ENCODE peak calls at places on chromosomes 11 and 22, in six cellular contexts. K is fibroblast of lung, G is lower lobe of right lung, R is fibroblast of mammary gland, U is upper lobe of right lung, J is AG04450. V is an unnamed sample.

GRCh38 chr11:115613986-115614625 is 109.9 kb upstream of the CADM1 start:
- DNase-seq in J (peak; percentile 59), R (peak; percentile 6), U (no peak), K (peak; percentile 87), G (no peak), V (no peak)

GRCh38 chr11:125921042-125921441 is 16.7 kb downstream of the DDX25 start:
- DNase-seq in J (no peak), R (no peak), U (peak; percentile 13), G (no peak), K (no peak), V (no peak)

GRCh38 chr11:104151404-104152204 is 12.3 kb downstream of the PDGFD start:
- DNase-seq in K (peak; percentile 9), G (no peak), J (no peak), R (peak; percentile 39), U (no peak), V (no peak)

GRCh38 chr22:37353839-37354238 is 71.5 kb downstream of the CYTH4 start:
- DNase-seq in K (peak; percentile 94), R (no peak), U (no peak), J (no peak), G (no peak), V (no peak)

GRCh38 chr11:102780491-102780918 is at the start of gene MMP10:
- DNase-seq in J (peak; percentile 23), K (peak; percentile 74), R (peak; percentile 74), U (no peak), G (no peak), V (no peak)

GRCh38 chr11:118128310-118128709 is 24.3 kb downstream of the SCN4B start:
- DNase-seq in J (no peak), U (no peak), R (no peak), K (no peak), G (no peak), V (no peak)

GRCh38 chr11:132496341-132496740 is 1036.0 kb downstream of the OPCML start:
- DNase-seq in J (no peak), G (no peak), K (peak; percentile 68), R (no peak), U (no peak), V (no peak)

GRCh38 chr11:133829566-133829965 is 15.7 kb downstream of the SPATA19 start:
- DNase-seq in J (no peak), G (no peak), U (no peak), K (no peak), R (no peak), V (no peak)

GRCh38 chr22:23180301-23180892 is at the start of gene BCR:
- DNase-seq in G (peak; percentile 85), K (peak; percentile 73), R (peak; percentile 51), J (no peak), U (peak; percentile 90), V (peak; percentile 48)

GRCh38 chr22:17213976-17214375 is 5.3 kb downstream of the ADA2 start:
- DNase-seq in K (peak; percentile 7), G (peak; percentile 59), J (no peak), R (peak; percentile 37), U (peak; percentile 75), V (peak; percentile 22)

GRCh38 chr22:31566484-31566883 is 70.1 kb downstream of the SFI1 start:
- DNase-seq in K (peak; percentile 36), R (no peak), G (no peak), J (no peak), U (no peak), V (no peak)

GRCh38 chr11:6319879-6320410 is 356 bp downstream of the CAVIN3 start:
- DNase-seq in J (peak; percentile 82), K (peak; percentile 94), R (peak; percentile 93), G (peak; percentile 95), U (peak; percentile 95), V (peak; percentile 30)

GRCh38 chr11:122758361-122758760 is 79.9 kb upstream of the CRTAM start:
- DNase-seq in U (no peak), R (no peak), K (no peak), J (no peak), G (no peak), V (no peak)

GRCh38 chr11:73393479-73394415 is 17.5 kb downstream of the RELT start:
- DNase-seq in G (peak; percentile 80), U (peak; percentile 81), R (peak; percentile 80), J (peak; percentile 59), K (peak; percentile 73), V (peak; percentile 80)

GRCh38 chr22:33844273-33844672 is 76.0 kb downstream of the LARGE1 start:
- DNase-seq in J (no peak), G (no peak), U (no peak), K (no peak), R (no peak), V (no peak)

GRCh38 chr11:9170450-9170849 is 79.1 kb upstream of the SCUBE2 start:
- DNase-seq in G (no peak), R (peak; percentile 76), K (peak; percentile 68), U (no peak), J (peak; percentile 26), V (no peak)

GRCh38 chr22:50310949-50311444 is 3.6 kb upstream of the PLXNB2 start:
- DNase-seq in K (no peak), J (no peak), G (peak; percentile 45), U (no peak), R (no peak), V (no peak)

GRCh38 chr11:118928870-118929495 is 3.3 kb upstream of the BCL9L start:
- DNase-seq in G (peak; percentile 65), K (peak; percentile 70), J (no peak), R (peak; percentile 47), U (peak; percentile 80), V (no peak)

GRCh38 chr11:11119917-11120316 is 233.1 kb downstream of the CSNK2A3 start:
- DNase-seq in G (no peak), R (no peak), K (no peak), U (no peak), J (no peak), V (no peak)

GRCh38 chr11:78080084-78080817 is 589 bp upstream of the NDUFC2 start:
- DNase-seq in R (no peak), K (no peak), U (no peak), G (no peak), J (no peak), V (no peak)

GRCh38 chr11:59158206-59159068 is 13.5 kb upstream of the DTX4 start:
- DNase-seq in J (peak; percentile 37), K (peak; percentile 51), G (no peak), R (peak; percentile 76), U (no peak), V (peak; percentile 45)

GRCh38 chr11:17013548-17014320 is 480 bp downstream of the PLEKHA7 start:
- DNase-seq in G (peak; percentile 60), K (peak; percentile 11), R (no peak), U (peak; percentile 81), J (no peak), V (peak; percentile 23)

GRCh38 chr11:130636672-130637463 is 188.4 kb downstream of the ADAMTS15 start:
- DNase-seq in G (no peak), U (no peak), J (no peak), R (peak; percentile 93), K (peak; percentile 97), V (no peak)

GRCh38 chr11:60610702-60611101 is 88.7 kb upstream of the MS4A8 start:
- DNase-seq in R (no peak), J (no peak), U (no peak), G (no peak), K (no peak), V (no peak)

GRCh38 chr11:60609632-60610031 is 89.8 kb upstream of the MS4A8 start:
- DNase-seq in R (no peak), J (no peak), U (no peak), K (no peak), G (no peak), V (no peak)

GRCh38 chr11:60607483-60607882 is 91.9 kb upstream of the MS4A8 start:
- DNase-seq in K (no peak), R (no peak), U (no peak), G (no peak), J (no peak), V (no peak)
- TF ChIP-seq CTCF in K (no peak), R (no peak), U (no peak), G (no peak), J (no peak), V (peak; percentile 43)

GRCh38 chr11:390175-390574 is 3.8 kb upstream of the PKP3 start:
- DNase-seq in K (no peak), J (no peak), R (no peak), U (no peak), G (no peak), V (no peak)
- TF ChIP-seq CTCF in K (no peak), J (no peak), R (no peak), U (no peak), G (no peak), V (no peak)

GRCh38 chr11:84899134-84899533 is 728.0 kb downstream of the DLG2 start:
- DNase-seq in K (peak; percentile 30), G (no peak), R (peak; percentile 50), U (no peak), J (no peak), V (no peak)

GRCh38 chr11:84901986-84902385 is 725.2 kb downstream of the DLG2 start:
- DNase-seq in U (no peak), K (peak; percentile 88), G (no peak), R (peak; percentile 91), J (peak; percentile 37), V (no peak)

GRCh38 chr11:84894666-84895065 is 732.5 kb downstream of the DLG2 start:
- DNase-seq in K (no peak), U (no peak), J (no peak), R (no peak), G (no peak), V (no peak)

GRCh38 chr11:84902445-84902844 is 724.7 kb downstream of the DLG2 start:
- DNase-seq in K (no peak), J (no peak), R (no peak), U (no peak), G (no peak), V (no peak)

DNA sequence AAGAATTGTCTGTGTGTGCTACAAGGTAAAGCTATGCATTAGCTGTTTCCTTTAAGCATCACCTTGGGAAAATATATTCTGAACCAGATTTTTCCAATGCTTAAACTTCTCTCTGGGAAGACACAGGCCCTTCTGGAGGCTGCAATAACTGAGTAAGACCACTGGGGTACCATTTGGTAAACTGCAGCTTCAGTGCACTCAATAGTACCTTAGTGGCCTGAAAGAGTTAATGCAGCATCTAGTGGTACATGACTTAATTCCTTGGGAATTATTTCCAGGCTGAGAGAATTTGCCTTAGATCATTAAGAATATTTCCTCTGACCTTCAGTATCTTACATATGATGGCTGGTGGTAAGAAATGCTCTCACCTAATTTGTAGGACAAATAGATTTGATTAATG is 727.4 kb downstream of the DLG2 start:
- DNase-seq in J (no peak), U (no peak), G (no peak), K (peak; percentile 61), R (peak; percentile 31), V (no peak)
- TF ChIP-seq CTCF in J (peak; percentile 49), U (no peak), G (no peak), K (no peak), R (peak; percentile 39), V (peak; percentile 50)

DNA sequence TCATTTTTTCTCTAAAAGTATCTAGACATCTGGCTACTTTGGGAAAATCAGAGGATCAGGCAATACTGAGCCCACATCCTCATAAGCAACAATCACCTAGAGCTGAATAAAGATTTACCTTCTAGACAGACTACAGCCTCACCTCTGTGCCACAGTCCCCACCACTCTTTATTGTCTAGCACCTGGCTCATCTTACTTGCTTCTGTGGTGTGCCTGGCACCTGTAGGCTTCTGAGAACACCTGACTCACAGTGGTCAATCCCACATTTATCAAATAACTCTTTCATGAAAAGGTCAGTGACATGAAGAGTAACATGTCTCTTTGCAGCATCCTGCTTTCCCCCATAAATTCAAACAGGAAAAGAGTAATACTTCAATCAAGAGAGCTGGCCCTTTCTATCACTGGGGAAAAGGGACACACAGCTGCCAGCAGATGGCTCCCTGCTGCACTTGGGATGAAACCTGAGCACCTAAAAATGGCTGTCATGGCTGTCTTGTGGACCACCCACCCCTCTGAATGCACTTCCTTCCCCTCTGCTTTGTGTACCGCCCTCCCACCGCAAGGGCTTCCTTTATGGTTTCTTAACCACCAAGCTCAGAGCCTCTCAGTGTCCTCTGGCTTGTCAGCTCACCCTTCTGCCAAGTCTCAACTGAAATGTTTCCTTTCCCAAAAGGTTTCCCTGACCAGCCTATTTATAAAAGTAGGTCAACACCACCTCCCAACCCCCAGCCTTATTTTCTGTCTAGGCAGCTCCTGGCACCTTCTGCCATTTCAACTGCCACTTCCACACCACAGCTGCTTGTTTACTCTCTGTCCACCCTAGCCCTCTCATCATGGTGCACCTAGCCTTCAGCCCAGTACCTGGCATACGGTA is 9.3 kb downstream of the TFIP11 start:
- DNase-seq in U (no peak), R (peak; percentile 50), J (no peak), K (peak; percentile 53), G (no peak), V (peak; percentile 25)
- TF ChIP-seq CTCF in U (peak; percentile 46), R (peak; percentile 54), J (peak; percentile 60), K (peak; percentile 66), G (peak; percentile 54), V (peak; percentile 67)